ENCODE peak calls at places on chromosomes 3 and 15, in seven cellular contexts. K is OCI-LY7, A is GM12865, N is cardiac fibroblast, V is BJ, W is colonic mucosa, B is fibroblast of lung. Y is an unnamed sample.

GRCh38 chr15:98599911-98600685 is 48.2 kb upstream of the IGF1R start:
- DNase-seq in A (peak), B (peak), V (no peak), N (peak), W (peak), K (peak), Y (peak)

GRCh38 chr3:69326821-69327433 is 59.0 kb downstream of the FRMD4B start:
- DNase-seq in K (peak), B (no peak), V (no peak), A (peak), N (peak), W (no peak), Y (peak)

GRCh38 chr3:48130321-48130881 is 57.8 kb downstream of the CDC25A start:
- DNase-seq in A (no peak), V (peak), K (no peak), B (peak), N (peak), W (peak), Y (no peak)

GRCh38 chr3:139577899-139578298 is 38.4 kb upstream of the RBP1 start:
- DNase-seq in B (no peak), W (no peak), K (no peak), V (no peak), N (no peak), A (no peak), Y (no peak)

GRCh38 chr3:150352931-150353330 is 55.2 kb upstream of the TSC22D2 start:
- DNase-seq in N (no peak), B (no peak), K (no peak), A (no peak), W (no peak), V (no peak), Y (no peak)

GRCh38 chr3:67765575-67765974 is 111.2 kb upstream of the SUCLG2 start:
- DNase-seq in V (no peak), A (no peak), B (peak), N (no peak), W (no peak), K (no peak), Y (no peak)

GRCh38 chr15:68507447-68507846 is 71.3 kb upstream of the CORO2B start:
- DNase-seq in K (no peak), B (no peak), N (no peak), V (no peak), W (no peak), A (no peak), Y (no peak)

GRCh38 chr15:88187195-88187594 is 69.3 kb downstream of the NTRK3 start:
- DNase-seq in B (peak), K (no peak), A (no peak), N (no peak), V (no peak), W (no peak), Y (no peak)

GRCh38 chr15:97461212-97461611 is 499.3 kb upstream of the ARRDC4 start:
- DNase-seq in K (no peak), B (no peak), W (no peak), A (no peak), V (no peak), N (no peak), Y (no peak)

GRCh38 chr15:79629687-79630086 is 197.6 kb downstream of the MINAR1 start:
- DNase-seq in B (peak), V (no peak), K (no peak), W (no peak), A (no peak), N (peak), Y (no peak)

GRCh38 chr15:77823736-77824135 is 191.0 kb upstream of the LINGO1 start:
- DNase-seq in B (no peak), W (no peak), N (no peak), K (no peak), V (no peak), A (no peak), Y (no peak)

GRCh38 chr3:98581474-98581873 is 11.9 kb downstream of the CPOX start:
- DNase-seq in K (no peak), N (no peak), V (no peak), W (no peak), A (no peak), B (no peak), Y (no peak)

DNA sequence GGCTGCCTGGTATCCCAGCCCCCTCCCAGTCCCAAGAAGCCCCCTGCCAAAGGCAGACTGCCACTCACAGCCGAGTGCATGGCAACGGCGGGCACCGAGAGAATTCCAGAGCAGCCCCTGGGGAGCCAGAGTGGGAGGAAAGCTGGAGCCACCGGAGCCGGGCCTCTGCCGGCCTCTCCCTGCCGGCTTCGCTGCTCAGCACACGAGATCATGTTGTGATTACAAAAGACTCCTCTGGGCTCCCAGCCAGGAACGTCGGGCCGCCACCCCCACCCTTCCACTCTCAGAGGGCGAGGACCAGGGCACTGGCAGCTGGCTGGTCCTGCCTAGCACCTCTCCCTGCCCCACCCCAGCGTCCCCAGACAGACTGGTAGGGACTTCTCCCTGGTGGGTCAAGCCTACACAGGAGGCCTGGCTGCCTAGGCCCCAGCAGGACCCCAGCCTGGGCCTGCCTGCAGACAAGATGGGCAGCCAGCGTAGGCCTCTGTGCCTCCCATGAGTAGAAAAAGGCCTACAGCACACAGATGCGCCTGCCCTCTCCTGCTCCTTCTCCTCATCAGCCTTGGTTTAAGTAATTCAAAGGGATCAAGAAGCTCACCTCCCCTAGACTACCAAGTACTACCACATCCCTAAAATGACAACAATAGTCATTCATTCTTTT is at the start of gene CCDC9B:
- DNase-seq in K (no peak), V (peak), A (no peak), W (peak), N (peak), B (peak), Y (no peak)
- H3K4me3 ChIP-seq in K (no peak), V (peak), A (no peak), W (peak), N (peak), B (peak), Y (no peak)

DNA sequence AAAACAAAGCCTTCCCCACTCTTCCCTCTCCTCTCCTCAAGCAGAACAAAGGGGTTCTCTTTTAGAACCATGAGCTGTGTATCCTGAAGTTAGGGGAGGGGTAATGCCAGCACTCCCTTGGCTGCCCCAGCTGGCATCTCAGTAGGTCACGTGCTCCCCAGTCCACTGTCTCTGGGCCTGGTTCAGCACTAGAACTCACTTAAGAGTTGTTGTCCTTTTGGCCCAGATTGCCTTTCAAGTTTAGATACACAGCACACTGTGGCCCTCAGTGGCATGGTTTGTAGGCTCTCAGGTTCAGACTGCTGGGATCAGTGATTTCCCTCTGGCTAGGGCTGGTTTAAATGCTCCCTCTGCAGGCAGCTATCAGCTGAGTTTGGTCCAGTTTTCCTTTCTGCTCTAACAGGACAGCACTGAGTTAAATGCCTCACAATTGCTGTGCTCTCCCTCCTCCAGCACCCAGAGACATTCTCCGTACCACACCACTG is 188.4 kb upstream of the ST8SIA2 start:
- DNase-seq in B (peak), A (peak), K (peak), V (no peak), W (no peak), N (no peak), Y (no peak)
- TF ChIP-seq CTCF in B (no peak), A (no peak), K (peak), V (peak), W (no peak), N (no peak), Y (peak)

GRCh38 chr3:7651213-7651612 is 790.3 kb downstream of the GRM7 start:
- DNase-seq in V (no peak), N (no peak), B (no peak), W (no peak), K (no peak), A (no peak), Y (no peak)
- H3K4me3 ChIP-seq in V (no peak), N (no peak), B (no peak), W (no peak), K (no peak), A (no peak), Y (no peak)

DNA sequence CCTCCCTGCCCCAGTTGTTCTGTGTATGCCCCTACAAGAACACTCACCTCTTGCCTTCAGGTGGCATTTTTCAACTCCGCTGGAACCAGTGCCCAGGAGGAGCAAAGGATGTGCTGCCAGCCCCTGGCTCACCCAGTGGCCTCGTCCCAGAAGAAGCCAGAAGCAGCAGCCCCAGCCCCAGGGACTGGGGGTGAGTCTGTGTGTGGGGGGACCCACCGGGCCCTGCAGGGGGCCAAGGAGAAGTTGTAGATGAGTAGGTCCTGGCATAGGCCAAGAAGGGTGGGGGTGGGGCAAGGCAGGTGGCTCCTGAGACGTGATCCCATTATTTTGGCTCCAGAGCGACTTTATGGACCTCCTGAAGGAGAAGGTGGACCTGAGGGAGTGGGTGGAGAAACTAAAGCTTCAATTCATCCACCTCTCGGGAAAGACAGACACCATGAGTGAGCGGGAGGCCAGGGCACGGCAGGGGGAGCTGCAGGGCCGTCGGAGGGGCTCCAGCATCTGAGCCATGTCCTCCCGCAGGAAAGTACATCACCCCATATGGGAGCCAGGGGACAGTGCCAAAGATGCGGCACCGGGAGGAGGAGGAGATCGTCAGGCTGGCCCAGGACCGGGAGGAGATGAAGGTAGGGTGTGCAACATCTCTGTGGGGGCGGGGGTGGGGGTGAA is 29.3 kb downstream of the NGRN start:
- DNase-seq in B (no peak), A (no peak), K (no peak), V (no peak), N (no peak), W (no peak), Y (no peak)
- TF ChIP-seq CTCF in B (no peak), A (no peak), K (no peak), V (no peak), N (peak), W (no peak), Y (no peak)

DNA sequence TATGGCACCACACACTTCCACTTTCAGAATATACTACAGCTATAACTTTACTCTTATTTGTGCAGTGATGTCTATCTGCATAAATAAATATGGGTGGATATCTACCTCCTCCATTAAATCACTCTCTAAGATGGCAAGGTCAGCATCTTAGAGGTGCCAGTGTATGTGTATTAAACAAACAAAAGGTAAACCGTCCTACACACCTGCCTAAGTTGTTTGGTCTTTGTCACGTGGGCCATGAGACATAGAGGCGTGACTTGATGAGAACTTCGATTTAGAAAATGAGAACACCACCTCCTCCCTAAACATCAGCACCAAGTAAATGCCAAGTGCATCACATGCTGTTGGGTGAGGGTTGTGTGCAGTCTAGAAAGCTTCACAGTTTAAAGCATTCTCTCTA is 310.6 kb downstream of the GRM7 start:
- DNase-seq in K (no peak), N (no peak), A (no peak), W (no peak), B (no peak), V (no peak), Y (no peak)
- H3K4me3 ChIP-seq in K (no peak), N (no peak), A (no peak), W (no peak), B (no peak), V (no peak), Y (no peak)

DNA sequence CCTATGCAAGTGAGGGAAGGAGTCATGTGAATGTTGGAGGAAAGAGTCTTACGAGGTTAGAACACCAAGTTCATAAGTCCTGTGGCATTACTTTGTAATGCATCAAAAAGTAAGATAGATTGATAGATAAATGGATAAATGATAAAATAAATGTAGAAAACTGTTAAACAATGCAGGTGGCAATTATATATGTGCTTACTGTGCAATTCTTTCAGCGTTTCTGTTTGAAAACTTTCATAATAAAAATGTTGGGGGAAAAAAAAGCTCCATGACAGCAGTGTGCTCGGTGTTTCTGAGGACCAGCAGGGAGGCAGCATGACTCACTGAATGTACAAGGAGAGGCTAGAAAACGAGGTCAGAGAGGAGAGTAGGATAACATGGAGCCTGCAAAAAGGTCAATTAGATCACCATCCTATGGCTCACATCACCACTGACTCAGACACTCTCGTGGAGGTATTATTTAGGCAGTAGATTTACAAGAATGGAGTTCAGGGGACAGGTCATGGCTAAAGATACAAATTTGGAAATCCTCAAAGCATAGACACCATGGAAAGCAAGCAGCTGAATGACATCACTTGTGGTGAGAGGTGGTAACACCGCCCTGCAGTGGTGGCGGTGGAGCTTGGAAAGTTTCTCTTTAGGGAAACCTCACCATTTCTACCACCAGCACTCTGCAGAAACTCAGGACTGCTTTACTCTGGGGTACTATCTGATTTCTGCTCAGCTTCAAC is 219.8 kb downstream of the CTNNB1 start:
- DNase-seq in B (peak), N (peak), A (no peak), V (no peak), W (no peak), K (no peak), Y (no peak)
- TF ChIP-seq CTCF in B (no peak), N (peak), A (no peak), V (no peak), W (no peak), K (no peak), Y (no peak)

Y was measured in GM06990.